ENCODE peak calls at places on chromosome 10, in ten cellular contexts. Z, U, L, I, H, E, O, K, P and T are unnamed samples.

GRCh38 chr10:10642741-10643280 is 374.9 kb upstream of the CELF2 start:
- DNase-seq in E (no peak), H (peak; percentile 7), Z (no peak), L (no peak), O (no peak), P (no peak), K (no peak), I (no peak), U (no peak), T (no peak)

GRCh38 chr10:12797471-12798262 is 203.8 kb downstream of the CCDC3 start:
- DNase-seq in I (no peak), H (no peak), K (no peak), L (no peak), O (no peak), P (no peak), U (no peak), E (peak; percentile 1), Z (peak; percentile 7), T (no peak)

GRCh38 chr10:12561307-12561706 is 212.0 kb downstream of the CAMK1D start:
- DNase-seq in O (no peak), P (no peak), H (no peak), I (no peak), E (no peak), K (no peak), U (no peak), L (no peak), Z (no peak), T (no peak)

GRCh38 chr10:12829796-12830195 is 171.7 kb downstream of the CCDC3 start:
- DNase-seq in I (no peak), Z (no peak), O (no peak), U (no peak), L (no peak), H (no peak), K (no peak), E (no peak), P (no peak), T (no peak)

GRCh38 chr10:44978570-44979280 is at the start of gene DEPP1:
- DNase-seq in E (peak; percentile 93), L (peak; percentile 69), H (peak; percentile 88), O (peak; percentile 21), I (peak; percentile 35), U (no peak), Z (peak; percentile 76), K (peak; percentile 62), P (peak; percentile 90), T (peak; percentile 92)

GRCh38 chr10:52212062-52212461 is 102.0 kb upstream of the DKK1 start:
- DNase-seq in H (peak; percentile 58), Z (no peak), O (no peak), P (no peak), K (no peak), L (no peak), E (no peak), I (no peak), U (no peak), T (no peak)

GRCh38 chr10:11180228-11180627 is 162.6 kb downstream of the CELF2 start:
- DNase-seq in L (no peak), Z (no peak), E (no peak), U (peak; percentile 71), H (no peak), O (no peak), K (no peak), P (no peak), I (no peak), T (no peak)

GRCh38 chr10:130013263-130013937 is 49.3 kb upstream of the EBF3 start:
- DNase-seq in U (no peak), L (no peak), E (no peak), H (peak; percentile 58), P (no peak), I (no peak), O (no peak), K (no peak), Z (no peak), T (no peak)

GRCh38 chr10:75062191-75062849 is 49.1 kb upstream of the SAMD8 start:
- DNase-seq in Z (no peak), H (peak; percentile 78), E (no peak), K (no peak), O (no peak), I (no peak), U (no peak), L (no peak), P (no peak), T (no peak)

GRCh38 chr10:113983552-113983951 is 60.1 kb upstream of the ADRB1 start:
- DNase-seq in E (no peak), P (no peak), H (no peak), I (no peak), Z (no peak), K (no peak), U (no peak), L (no peak), O (no peak), T (no peak)

GRCh38 chr10:69576334-69577011 is 3.3 kb upstream of the NEUROG3 start:
- DNase-seq in U (no peak), O (no peak), E (no peak), P (no peak), L (no peak), K (no peak), Z (no peak), H (peak; percentile 24), I (no peak), T (no peak)

GRCh38 chr10:116665541-116666125 is 44.9 kb downstream of the PNLIPRP2 start:
- DNase-seq in E (no peak), U (no peak), P (no peak), H (peak; percentile 59), O (no peak), K (no peak), I (no peak), L (no peak), Z (no peak), T (no peak)

GRCh38 chr10:59337254-59337653 is 25.1 kb downstream of the FAM13C start:
- DNase-seq in U (no peak), Z (no peak), I (no peak), E (peak; percentile 23), L (peak; percentile 9), K (peak; percentile 94), P (no peak), O (peak; percentile 59), H (peak; percentile 63), T (no peak)

GRCh38 chr10:119358140-119358512 is 150.8 kb downstream of the GRK5 start:
- DNase-seq in K (no peak), H (no peak), U (no peak), P (no peak), Z (no peak), E (no peak), O (no peak), L (no peak), I (no peak), T (no peak)

GRCh38 chr10:86646532-86646931 is 7.8 kb upstream of the OPN4 start:
- DNase-seq in I (no peak), P (no peak), K (no peak), E (no peak), Z (no peak), U (no peak), L (no peak), H (no peak), O (no peak), T (no peak)

GRCh38 chr10:73097305-73097670 is 622 bp upstream of the P4HA1 start:
- DNase-seq in O (no peak), E (no peak), P (no peak), Z (no peak), L (no peak), I (no peak), H (peak; percentile 30), U (no peak), K (no peak), T (no peak)

GRCh38 chr10:75019360-75019759 is 92.1 kb upstream of the SAMD8 start:
- DNase-seq in L (no peak), K (peak; percentile 90), E (peak; percentile 31), Z (peak; percentile 59), P (peak; percentile 40), I (no peak), U (no peak), H (peak; percentile 59), O (peak; percentile 37), T (peak; percentile 21)

GRCh38 chr10:1738950-1739349 is 1.6 kb upstream of the ADARB2 start:
- DNase-seq in U (no peak), O (no peak), I (no peak), H (no peak), E (no peak), L (no peak), P (no peak), K (no peak), Z (no peak), T (no peak)

GRCh38 chr10:90865400-90865799 is 6.4 kb upstream of the RPP30 start:
- DNase-seq in P (no peak), O (no peak), H (peak; percentile 69), K (no peak), L (no peak), Z (peak; percentile 72), I (no peak), E (no peak), U (no peak), T (peak; percentile 32)

GRCh38 chr10:4652111-4653010 is 173.6 kb upstream of the AKR1E2 start:
- DNase-seq in U (no peak), O (no peak), E (no peak), I (no peak), L (no peak), P (no peak), K (no peak), H (no peak), Z (no peak), T (no peak)

GRCh38 chr10:130485958-130486680 is 349.9 kb downstream of the GLRX3 start:
- DNase-seq in U (no peak), L (no peak), K (no peak), I (no peak), P (no peak), O (no peak), H (no peak), Z (no peak), E (no peak), T (no peak)

GRCh38 chr10:31739759-31740158 is 188.9 kb downstream of the ARHGAP12 start:
- DNase-seq in U (no peak), K (no peak), I (no peak), L (no peak), H (peak; percentile 71), P (no peak), O (no peak), E (no peak), Z (peak; percentile 27), T (peak; percentile 14)

GRCh38 chr10:96967847-96968246 is 135.7 kb downstream of the LCOR start:
- DNase-seq in P (no peak), H (peak; percentile 55), K (no peak), L (no peak), I (no peak), Z (peak; percentile 35), U (no peak), O (no peak), E (no peak), T (no peak)

GRCh38 chr10:132145002-132145401 is 41.7 kb upstream of the DPYSL4 start:
- DNase-seq in O (no peak), P (no peak), U (no peak), I (no peak), K (no peak), L (no peak), Z (no peak), H (no peak), E (no peak), T (no peak)

GRCh38 chr10:48606530-48607355 is 1.9 kb upstream of the ARHGAP22 start:
- DNase-seq in E (peak; percentile 28), L (no peak), K (no peak), H (peak; percentile 99), P (no peak), U (no peak), Z (peak; percentile 99), O (no peak), I (peak; percentile 83), T (peak; percentile 80)

GRCh38 chr10:4941540-4942330 is 21.5 kb upstream of the AKR1C1 start:
- DNase-seq in O (no peak), Z (peak; percentile 15), P (peak; percentile 74), E (no peak), H (peak; percentile 38), L (peak; percentile 30), I (no peak), U (no peak), K (no peak), T (peak; percentile 6)

GRCh38 chr10:58806970-58807630 is 294.4 kb downstream of the BICC1 start:
- DNase-seq in E (no peak), H (peak; percentile 48), K (no peak), P (no peak), Z (peak; percentile 65), O (no peak), U (no peak), I (no peak), L (no peak), T (no peak)